ENCODE peak calls at places on chromosomes 12 and 14, in nine cellular contexts. One of them, this sample, is unnamed.

GRCh38 chr12:63753743-63754142 is 26.0 kb upstream of the RXYLT1 start:
- DNase-seq in H7: no peak
- DNase-seq in naive thymus-derived CD4-positive, alpha-beta T cell: no peak
- DNase-seq in progenitor cell of endocrine pancreas: no peak
- DNase-seq in RPMI7951: no peak
- DNase-seq in Peyer's patch: no peak
- DNase-seq in NCI-H446: peak
- DNase-seq in HFFc6: no peak
- DNase-seq in WTC11: no peak
- DNase-seq in this sample: no peak

GRCh38 chr14:34013714-34014055 is 62.8 kb upstream of the EGLN3 start:
- DNase-seq in HFFc6: no peak
- DNase-seq in RPMI7951: no peak
- DNase-seq in H7: no peak
- DNase-seq in progenitor cell of endocrine pancreas: no peak
- DNase-seq in WTC11: no peak
- DNase-seq in NCI-H446: no peak
- DNase-seq in Peyer's patch: no peak
- DNase-seq in naive thymus-derived CD4-positive, alpha-beta T cell: no peak
- DNase-seq in this sample: no peak

GRCh38 chr14:21227981-21228380 is 41.3 kb downstream of the HNRNPC start:
- DNase-seq in WTC11: no peak
- DNase-seq in Peyer's patch: no peak
- DNase-seq in RPMI7951: no peak
- DNase-seq in progenitor cell of endocrine pancreas: no peak
- DNase-seq in naive thymus-derived CD4-positive, alpha-beta T cell: no peak
- DNase-seq in HFFc6: no peak
- DNase-seq in H7: no peak
- DNase-seq in NCI-H446: no peak
- DNase-seq in this sample: no peak

GRCh38 chr12:51335931-51336330 is 10.5 kb downstream of the CELA1 start:
- DNase-seq in progenitor cell of endocrine pancreas: no peak
- DNase-seq in HFFc6: no peak
- DNase-seq in NCI-H446: no peak
- DNase-seq in WTC11: no peak
- DNase-seq in naive thymus-derived CD4-positive, alpha-beta T cell: no peak
- DNase-seq in H7: no peak
- DNase-seq in Peyer's patch: no peak
- DNase-seq in RPMI7951: no peak
- DNase-seq in this sample: no peak

GRCh38 chr14:58362798-58363412 is 32.8 kb upstream of the TOMM20L start:
- DNase-seq in naive thymus-derived CD4-positive, alpha-beta T cell: peak
- DNase-seq in Peyer's patch: no peak
- DNase-seq in progenitor cell of endocrine pancreas: no peak
- DNase-seq in H7: peak
- DNase-seq in RPMI7951: peak
- DNase-seq in NCI-H446: peak
- DNase-seq in WTC11: no peak
- DNase-seq in HFFc6: peak
- DNase-seq in this sample: no peak

GRCh38 chr12:76268267-76268666 is 79.9 kb downstream of the BBS10 start:
- DNase-seq in NCI-H446: no peak
- DNase-seq in progenitor cell of endocrine pancreas: no peak
- DNase-seq in WTC11: no peak
- DNase-seq in Peyer's patch: no peak
- DNase-seq in naive thymus-derived CD4-positive, alpha-beta T cell: no peak
- DNase-seq in H7: no peak
- DNase-seq in HFFc6: no peak
- DNase-seq in RPMI7951: no peak
- DNase-seq in this sample: no peak

GRCh38 chr14:23377201-23377550 is 330 bp downstream of the CMTM5 start:
- DNase-seq in RPMI7951: no peak
- DNase-seq in progenitor cell of endocrine pancreas: no peak
- DNase-seq in WTC11: no peak
- DNase-seq in naive thymus-derived CD4-positive, alpha-beta T cell: no peak
- DNase-seq in HFFc6: no peak
- DNase-seq in H7: no peak
- DNase-seq in Peyer's patch: no peak
- DNase-seq in NCI-H446: no peak
- DNase-seq in this sample: no peak

GRCh38 chr14:97282210-97282609 is 485.0 kb downstream of the VRK1 start:
- DNase-seq in RPMI7951: no peak
- DNase-seq in progenitor cell of endocrine pancreas: no peak
- DNase-seq in Peyer's patch: no peak
- DNase-seq in naive thymus-derived CD4-positive, alpha-beta T cell: no peak
- DNase-seq in HFFc6: no peak
- DNase-seq in NCI-H446: no peak
- DNase-seq in WTC11: no peak
- DNase-seq in H7: no peak
- DNase-seq in this sample: no peak

GRCh38 chr12:48934312-48934706 is 9.0 kb upstream of the FKBP11 start:
- DNase-seq in naive thymus-derived CD4-positive, alpha-beta T cell: no peak
- DNase-seq in NCI-H446: no peak
- DNase-seq in WTC11: no peak
- DNase-seq in progenitor cell of endocrine pancreas: no peak
- DNase-seq in Peyer's patch: no peak
- DNase-seq in RPMI7951: no peak
- DNase-seq in H7: peak
- DNase-seq in HFFc6: no peak
- DNase-seq in this sample: no peak

GRCh38 chr12:87756721-87757120 is 272.5 kb downstream of the C12orf50 start:
- DNase-seq in progenitor cell of endocrine pancreas: no peak
- DNase-seq in HFFc6: no peak
- DNase-seq in H7: no peak
- DNase-seq in Peyer's patch: no peak
- DNase-seq in WTC11: no peak
- DNase-seq in NCI-H446: no peak
- DNase-seq in naive thymus-derived CD4-positive, alpha-beta T cell: no peak
- DNase-seq in RPMI7951: no peak
- DNase-seq in this sample: no peak

GRCh38 chr12:57216931-57217871 is 607 bp downstream of the NXPH4 start:
- DNase-seq in RPMI7951: peak
- DNase-seq in Peyer's patch: no peak
- DNase-seq in HFFc6: peak
- DNase-seq in progenitor cell of endocrine pancreas: no peak
- DNase-seq in H7: peak
- DNase-seq in NCI-H446: peak
- DNase-seq in naive thymus-derived CD4-positive, alpha-beta T cell: no peak
- DNase-seq in WTC11: no peak
- DNase-seq in this sample: no peak

GRCh38 chr14:103105580-103106168 is 11.1 kb downstream of the EXOC3L4 start:
- DNase-seq in WTC11: no peak
- DNase-seq in HFFc6: no peak
- DNase-seq in naive thymus-derived CD4-positive, alpha-beta T cell: no peak
- DNase-seq in H7: no peak
- DNase-seq in progenitor cell of endocrine pancreas: no peak
- DNase-seq in Peyer's patch: peak
- DNase-seq in RPMI7951: no peak
- DNase-seq in NCI-H446: no peak
- DNase-seq in this sample: no peak

GRCh38 chr12:50017653-50018052 is 7.6 kb downstream of the RACGAP1 start:
- DNase-seq in NCI-H446: no peak
- DNase-seq in naive thymus-derived CD4-positive, alpha-beta T cell: no peak
- DNase-seq in progenitor cell of endocrine pancreas: no peak
- DNase-seq in H7: no peak
- DNase-seq in HFFc6: no peak
- DNase-seq in WTC11: no peak
- DNase-seq in RPMI7951: no peak
- DNase-seq in Peyer's patch: no peak
- DNase-seq in this sample: no peak

GRCh38 chr14:71397371-71397770 is 490.1 kb downstream of the PCNX1 start:
- DNase-seq in RPMI7951: peak
- DNase-seq in naive thymus-derived CD4-positive, alpha-beta T cell: no peak
- DNase-seq in HFFc6: no peak
- DNase-seq in Peyer's patch: no peak
- DNase-seq in H7: no peak
- DNase-seq in NCI-H446: no peak
- DNase-seq in progenitor cell of endocrine pancreas: no peak
- DNase-seq in WTC11: no peak
- DNase-seq in this sample: no peak

GRCh38 chr12:128918910-128919309 is 65.6 kb downstream of the GLT1D1 start:
- DNase-seq in H7: no peak
- DNase-seq in Peyer's patch: no peak
- DNase-seq in RPMI7951: no peak
- DNase-seq in HFFc6: no peak
- DNase-seq in progenitor cell of endocrine pancreas: no peak
- DNase-seq in naive thymus-derived CD4-positive, alpha-beta T cell: no peak
- DNase-seq in WTC11: no peak
- DNase-seq in NCI-H446: no peak
- DNase-seq in this sample: no peak

GRCh38 chr12:51846209-51846779 is 2.2 kb downstream of the FIGNL2 start:
- DNase-seq in RPMI7951: no peak
- DNase-seq in NCI-H446: no peak
- DNase-seq in HFFc6: no peak
- DNase-seq in progenitor cell of endocrine pancreas: no peak
- DNase-seq in Peyer's patch: no peak
- DNase-seq in WTC11: no peak
- DNase-seq in naive thymus-derived CD4-positive, alpha-beta T cell: no peak
- DNase-seq in H7: peak
- DNase-seq in this sample: no peak

GRCh38 chr12:124191024-124191359 is 103.9 kb upstream of the RFLNA start:
- DNase-seq in Peyer's patch: no peak
- DNase-seq in NCI-H446: peak
- DNase-seq in RPMI7951: peak
- DNase-seq in progenitor cell of endocrine pancreas: no peak
- DNase-seq in H7: peak
- DNase-seq in naive thymus-derived CD4-positive, alpha-beta T cell: no peak
- DNase-seq in HFFc6: no peak
- DNase-seq in WTC11: no peak
- DNase-seq in this sample: no peak

GRCh38 chr12:57135939-57136338 is 7.7 kb downstream of the LRP1 start:
- DNase-seq in Peyer's patch: no peak
- DNase-seq in progenitor cell of endocrine pancreas: no peak
- DNase-seq in HFFc6: no peak
- DNase-seq in RPMI7951: no peak
- DNase-seq in naive thymus-derived CD4-positive, alpha-beta T cell: no peak
- DNase-seq in H7: peak
- DNase-seq in NCI-H446: no peak
- DNase-seq in WTC11: peak
- DNase-seq in this sample: no peak

GRCh38 chr12:26869908-26870459 is 37.0 kb upstream of the ITPR2 start:
- DNase-seq in Peyer's patch: no peak
- DNase-seq in WTC11: no peak
- DNase-seq in naive thymus-derived CD4-positive, alpha-beta T cell: no peak
- DNase-seq in RPMI7951: no peak
- DNase-seq in NCI-H446: no peak
- DNase-seq in H7: no peak
- DNase-seq in HFFc6: no peak
- DNase-seq in progenitor cell of endocrine pancreas: no peak
- DNase-seq in this sample: no peak

This sample was measured in osteocyte.